ENCODE peak calls at places on chromosomes 4 and X, in ten cellular contexts. L is IMR-90, N is endothelial cell of umbilical vein, G is mesendoderm, E is neural progenitor cell, J is H9, P is PC-3, D is mesenchymal stem cell, C is HCT116, S is K562. Q is an unnamed sample. For H3K4me1, the result is how much of the 10 kb centered on the place peaks cover.

GRCh38 chr4:40333921-40334352 is 1.2 kb upstream of the CHRNA9 start:
- DNase-seq in C (peak), D (peak), P (peak), L (peak), J (no peak), N (no peak), E (no peak), S (no peak), G (peak), Q (no peak)

GRCh38 chr4:86935833-86936721 is 1.3 kb downstream of the AFF1 start:
- DNase-seq in C (peak), E (peak), S (peak), L (peak), D (peak), G (peak), P (peak), N (peak), J (peak), Q (peak)

GRCh38 chr4:180333156-180333555 is 1910.0 kb upstream of the TENM3 start:
- DNase-seq in L (peak), J (no peak), D (no peak), P (peak), G (no peak), N (no peak), C (no peak), S (no peak), E (no peak), Q (no peak)

GRCh38 chr4:48654015-48654664 is 125.9 kb downstream of the FRYL start:
- DNase-seq in N (no peak), C (no peak), S (no peak), D (peak), G (no peak), J (no peak), E (no peak), L (peak), P (no peak), Q (no peak)

GRCh38 chr4:7259039-7259438 is 66.7 kb downstream of the SORCS2 start:
- DNase-seq in P (no peak), C (no peak), J (no peak), G (no peak), E (no peak), D (no peak), N (no peak), S (no peak), L (no peak), Q (no peak)

GRCh38 chr4:138308421-138308820 is 66.3 kb upstream of the SLC7A11 start:
- DNase-seq in D (peak), E (no peak), G (no peak), P (peak), J (no peak), L (peak), N (peak), C (no peak), S (no peak), Q (no peak)

GRCh38 chr4:84529169-84529751 is 30.2 kb upstream of the NKX6-1 start:
- DNase-seq in C (peak), L (peak), P (peak), G (peak), E (peak), S (peak), J (no peak), D (peak), N (peak), Q (peak)

GRCh38 chr4:169163947-169164668 is 106.6 kb downstream of the SH3RF1 start:
- DNase-seq in J (no peak), L (no peak), C (no peak), N (no peak), G (no peak), D (no peak), P (no peak), E (no peak), S (no peak), Q (no peak)

GRCh38 chr4:10013722-10014121 is 7.6 kb downstream of the SLC2A9 start:
- DNase-seq in L (no peak), N (peak), P (peak), C (peak), J (peak), D (no peak), G (peak), S (peak), E (peak), Q (peak)

GRCh38 chr4:57719451-57719850 is 609.3 kb upstream of the IGFBP7 start:
- DNase-seq in S (no peak), D (no peak), N (no peak), P (no peak), L (no peak), C (no peak), E (no peak), J (no peak), G (no peak), Q (no peak)

GRCh38 chr4:141713771-141714445 is 77.5 kb downstream of the IL15 start:
- DNase-seq in C (peak), G (peak), L (peak), D (peak), P (peak), J (no peak), E (no peak), N (peak), S (no peak), Q (no peak)

GRCh38 chr4:106369456-106370060 is 980 bp upstream of the GIMD1 start:
- DNase-seq in S (peak), E (peak), L (peak), N (peak), D (peak), P (peak), G (peak), J (peak), C (peak), Q (peak)

GRCh38 chrX:154348114-154348531 is 26.3 kb downstream of the FLNA start:
- DNase-seq in G (peak), D (no peak), J (no peak), N (no peak), C (no peak), S (no peak), P (no peak), E (no peak), L (no peak), Q (no peak)

GRCh38 chrX:37578045-37578444 is 6.6 kb downstream of the LANCL3 start:
- DNase-seq in D (no peak), P (peak), N (no peak), G (peak), S (no peak), J (no peak), E (no peak), C (no peak), L (no peak), Q (no peak)

GRCh38 chrX:108000751-108001150 is 18.6 kb upstream of the TEX13B start:
- DNase-seq in D (no peak), E (no peak), S (no peak), J (no peak), G (no peak), L (no peak), N (no peak), C (no peak), P (peak), Q (no peak)

GRCh38 chrX:154804957-154805695 is at the start of gene MPP1:
- DNase-seq in P (peak), S (peak), L (peak), N (peak), J (peak), D (peak), E (peak), C (peak), G (peak), Q (peak)

GRCh38 chr4:106541253-106541652 is 172.7 kb upstream of the GIMD1 start:
- DNase-seq in C (no peak), P (peak), J (no peak), L (peak), E (no peak), D (peak), G (no peak), N (peak), S (no peak), Q (no peak)

GRCh38 chr4:52751349-52751911 is at the start of gene ERVMER34-1:
- DNase-seq in P (peak), J (peak), E (peak), G (peak), D (peak), C (peak), N (peak), L (no peak), S (peak), Q (no peak)

GRCh38 chr4:83208371-83208770 is 76.2 kb downstream of the COQ2 start:
- DNase-seq in L (no peak), J (no peak), D (peak), G (no peak), N (no peak), E (no peak), S (no peak), P (no peak), C (no peak), Q (no peak)

GRCh38 chrX:53714580-53715335 is 28.2 kb upstream of the HUWE1 start:
- DNase-seq in S (no peak), L (peak), N (peak), E (no peak), D (no peak), C (peak), G (peak), J (no peak), P (peak), Q (no peak)

GRCh38 chr4:2067446-2068197 is 8.5 kb downstream of the NAT8L start:
- DNase-seq in P (no peak), G (no peak), C (no peak), N (no peak), E (no peak), S (no peak), D (no peak), L (no peak), J (no peak), Q (no peak)

GRCh38 chr4:81913427-81913878 is 441.7 kb upstream of the RASGEF1B start:
- DNase-seq in N (peak), P (peak), S (peak), G (peak), D (peak), C (peak), L (peak), J (peak), E (peak), Q (peak)

GRCh38 chr4:177509346-177509745 is 67.1 kb upstream of the AGA start:
- DNase-seq in N (no peak), J (no peak), L (no peak), S (no peak), C (no peak), P (no peak), G (no peak), E (no peak), D (no peak), Q (no peak)

GRCh38 chr4:146640459-146641061 is 1.9 kb downstream of the POU4F2 start:
- DNase-seq in P (no peak), C (no peak), L (no peak), J (no peak), N (no peak), E (peak), G (no peak), S (no peak), D (no peak), Q (no peak)

GRCh38 chr4:118967393-118967792 is 78.7 kb downstream of the SYNPO2 start:
- DNase-seq in P (no peak), C (no peak), E (no peak), J (no peak), N (no peak), D (peak), L (peak), G (no peak), S (no peak), Q (no peak)

GRCh38 chrX:139784788-139785187 is 76.8 kb upstream of the MCF2 start:
- DNase-seq in G (no peak), L (no peak), D (no peak), C (no peak), P (no peak), J (no peak), S (no peak), E (no peak), N (no peak), Q (no peak)

DNA sequence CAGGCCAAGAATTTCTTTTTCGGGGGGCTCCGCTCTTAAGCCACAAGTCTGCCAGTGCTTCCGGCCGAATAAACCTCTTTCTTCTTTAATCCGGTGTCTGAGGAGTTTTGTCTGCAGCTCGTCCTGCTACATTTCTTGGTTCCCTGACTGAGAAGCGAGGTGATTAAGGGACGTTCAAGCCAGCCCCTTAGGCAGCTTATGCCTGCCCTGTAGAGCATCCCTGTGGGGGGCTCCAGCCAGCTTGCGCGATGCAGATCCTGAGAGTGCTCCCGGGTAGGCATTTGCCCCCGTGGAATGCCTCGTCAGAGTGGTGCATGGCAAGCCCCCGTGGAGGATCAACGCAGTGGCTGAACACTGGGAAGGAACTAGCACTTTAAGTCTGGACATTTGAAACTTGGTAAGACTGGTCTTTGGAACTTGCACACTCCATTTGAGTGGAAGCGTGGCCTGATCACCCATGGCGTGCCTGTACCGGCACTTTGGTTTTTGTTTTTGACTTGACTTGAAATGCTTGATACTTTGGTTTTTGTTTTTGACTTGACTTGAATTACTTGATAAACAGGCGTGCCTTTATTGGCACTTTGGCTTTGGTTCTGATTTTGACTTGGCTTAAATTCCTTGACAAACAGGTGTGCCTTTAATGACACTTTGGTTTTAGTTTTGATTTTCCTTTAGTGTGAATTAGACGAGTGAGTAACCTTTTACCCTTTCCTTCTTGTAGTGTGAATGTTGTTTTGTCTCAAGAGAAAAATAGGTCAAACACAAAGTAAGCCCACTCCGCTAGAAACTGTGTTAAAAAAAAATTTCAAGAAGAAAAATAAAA is 6.1 kb downstream of the ACOX3 start:
- DNase-seq in P (no peak), S (no peak), E (peak), D (no peak), G (no peak), N (no peak), J (no peak), C (no peak), L (no peak), Q (no peak)
- H3K4me1 ChIP-seq in P (under half), S (under half), E (under half), D (under half), G (under half), N (under half), J (under half), C (under half), L (under half), Q (under half)

GRCh38 chr4:185656467-185656890 is 121.2 kb upstream of the PDLIM3 start:
- DNase-seq in N (peak), C (no peak), L (peak), S (no peak), J (peak), G (peak), E (peak), P (peak), D (peak), Q (no peak)
- H3K9ac ChIP-seq in N (no peak), C (no peak), L (no peak), S (no peak), J (no peak), G (no peak), E (no peak), P (no peak), D (peak), Q (no peak)

GRCh38 chr4:158808399-158808798 is 39.6 kb downstream of the FNIP2 start:
- DNase-seq in L (no peak), S (no peak), N (no peak), E (no peak), D (no peak), G (no peak), P (no peak), C (no peak), J (no peak), Q (no peak)

GRCh38 chr4:158809611-158810486 is 41.0 kb downstream of the FNIP2 start:
- DNase-seq in J (no peak), E (no peak), C (peak), L (peak), S (peak), P (peak), N (peak), G (peak), D (peak), Q (peak)

GRCh38 chr4:158805628-158806471 is 37.0 kb downstream of the FNIP2 start:
- DNase-seq in L (no peak), E (no peak), P (peak), G (no peak), N (no peak), J (no peak), C (no peak), S (no peak), D (peak), Q (no peak)

GRCh38 chr4:158810487-158811215 is 41.8 kb downstream of the FNIP2 start:
- DNase-seq in L (peak), S (no peak), C (peak), P (peak), J (no peak), D (peak), E (peak), N (peak), G (no peak), Q (no peak)

GRCh38 chr4:158807696-158808095 is 38.9 kb downstream of the FNIP2 start:
- DNase-seq in S (no peak), C (no peak), D (no peak), N (no peak), J (no peak), E (no peak), P (no peak), L (no peak), G (peak), Q (no peak)
- H3K4me1 ChIP-seq in S (under half), C (under half), D (under half), N (under half), J (under half), E (under half), P (under half), L (under half), G (under half), Q (under half)

DNA sequence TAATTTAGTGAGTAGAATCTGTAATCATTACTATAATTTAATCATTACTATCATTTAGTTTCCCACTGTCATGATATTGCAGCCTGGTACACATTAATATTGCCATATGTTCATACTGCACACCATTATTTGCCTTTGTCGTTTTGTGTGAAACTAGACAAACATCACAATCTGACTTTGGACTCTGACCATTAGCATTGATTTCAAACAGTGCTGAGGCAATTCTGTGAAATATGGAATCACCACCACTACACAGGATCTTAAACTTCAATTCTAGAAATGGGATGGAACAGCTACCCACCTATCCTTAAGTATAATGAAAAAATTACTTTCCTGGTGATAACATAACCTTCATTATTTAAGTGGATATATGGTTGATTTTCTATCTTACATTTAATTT is 98.3 kb downstream of the SORBS2 start:
- DNase-seq in C (no peak), J (no peak), L (no peak), D (no peak), S (no peak), N (no peak), E (no peak), P (no peak), G (no peak), Q (no peak)
- H3K9ac ChIP-seq in C (no peak), J (no peak), L (no peak), D (no peak), S (no peak), N (no peak), E (no peak), P (no peak), G (no peak), Q (no peak)

Q was measured in Karpas-422.